ENCODE peak calls at places on chromosomes 2 and 18, in nine cellular contexts. Z, M, J, H, E, C, V, K and R are unnamed samples.

GRCh38 chr2:2707111-2708035 is 376.3 kb upstream of the MYT1L start:
- DNase-seq in V (no peak), J (no peak), K (no peak), Z (no peak), H (no peak), M (no peak), E (no peak), C (peak), R (peak)

GRCh38 chr2:86337235-86338099 is at the start of gene REEP1:
- DNase-seq in K (no peak), V (peak), J (peak), M (peak), E (peak), Z (no peak), H (no peak), C (peak), R (peak)

GRCh38 chr2:120525056-120526046 is 179.4 kb downstream of the INHBB start:
- DNase-seq in V (no peak), C (no peak), J (no peak), Z (no peak), M (peak), K (no peak), H (no peak), E (no peak), R (peak)

GRCh38 chr2:110650346-110650745 is 27.5 kb downstream of the BUB1 start:
- DNase-seq in M (no peak), E (no peak), C (no peak), J (no peak), V (no peak), Z (no peak), H (no peak), K (no peak), R (no peak)

GRCh38 chr2:137929504-137929886 is 34.8 kb upstream of the HNMT start:
- DNase-seq in V (no peak), M (no peak), H (no peak), C (no peak), K (no peak), E (no peak), Z (no peak), J (no peak), R (no peak)

GRCh38 chr18:48010264-48010663 is 79.8 kb upstream of the SMAD2 start:
- DNase-seq in E (no peak), M (no peak), J (no peak), K (no peak), H (no peak), Z (no peak), C (no peak), V (no peak), R (no peak)

GRCh38 chr18:26978812-26979341 is 113.4 kb upstream of the AQP4 start:
- DNase-seq in V (no peak), Z (no peak), E (no peak), H (no peak), J (no peak), C (peak), M (no peak), K (no peak), R (peak)

GRCh38 chr2:181203916-181204315 is 223.5 kb downstream of the UBE2E3 start:
- DNase-seq in C (no peak), E (no peak), J (no peak), K (no peak), V (no peak), M (peak), H (peak), Z (no peak), R (no peak)

GRCh38 chr18:78293516-78293915 is 686.1 kb upstream of the SALL3 start:
- DNase-seq in K (no peak), J (no peak), E (no peak), M (no peak), Z (no peak), V (no peak), C (no peak), H (no peak), R (no peak)

GRCh38 chr2:222878877-222879601 is 18.2 kb downstream of the ACSL3 start:
- DNase-seq in H (peak), M (peak), E (no peak), V (no peak), C (no peak), J (no peak), K (no peak), Z (no peak), R (no peak)

GRCh38 chr2:9107168-9108025 is 99.2 kb upstream of the ASAP2 start:
- DNase-seq in V (no peak), M (no peak), E (no peak), J (no peak), H (peak), C (no peak), K (no peak), Z (no peak), R (peak)

GRCh38 chr2:54464334-54464733 is 8.2 kb downstream of the SPTBN1 start:
- DNase-seq in Z (no peak), E (no peak), M (no peak), H (no peak), C (no peak), J (no peak), V (no peak), K (no peak), R (no peak)

GRCh38 chr18:27605107-27605834 is 420.2 kb upstream of the CHST9 start:
- DNase-seq in H (peak), C (peak), K (peak), E (no peak), Z (no peak), M (peak), V (peak), J (peak), R (peak)

GRCh38 chr2:236941106-236941505 is 144.6 kb upstream of the COPS8 start:
- DNase-seq in M (no peak), Z (no peak), V (no peak), E (no peak), C (no peak), J (no peak), H (no peak), K (peak), R (no peak)

GRCh38 chr2:150041721-150042450 is 445.6 kb downstream of the RND3 start:
- DNase-seq in Z (no peak), J (no peak), H (peak), C (no peak), V (no peak), M (peak), E (no peak), K (no peak), R (no peak)